ENCODE peak calls at places on chromosomes 5 and 9, in five cellular contexts. M, E, Q, X and U are unnamed samples.

GRCh38 chr5:107661038-107661649 is 9.6 kb downstream of the EFNA5 start:
- DNase-seq in E (no peak), X (no peak), M (no peak), Q (no peak), U (no peak)

GRCh38 chr5:151151793-151152192 is 5.8 kb downstream of the ANXA6 start:
- DNase-seq in M (no peak), Q (no peak), X (peak), E (peak), U (no peak)

GRCh38 chr5:171614511-171614910 is 171.1 kb upstream of the SMIM23 start:
- DNase-seq in X (no peak), M (no peak), E (no peak), Q (no peak), U (no peak)

GRCh38 chr9:99449726-99450125 is 227.6 kb downstream of the SEC61B start:
- DNase-seq in M (no peak), Q (no peak), X (no peak), E (no peak), U (no peak)

GRCh38 chr5:132471944-132472343 is 18.6 kb downstream of the IRF1 start:
- DNase-seq in M (no peak), E (no peak), Q (no peak), X (no peak), U (no peak)

GRCh38 chr5:38163636-38164237 is 94.6 kb upstream of the EGFLAM start:
- DNase-seq in E (no peak), M (peak), Q (no peak), X (no peak), U (no peak)

GRCh38 chr5:135400866-135401265 is 1.8 kb upstream of the MACROH2A1 start:
- DNase-seq in Q (no peak), E (no peak), X (no peak), M (peak), U (no peak)

GRCh38 chr5:167894631-167895472 is 396.6 kb upstream of the WWC1 start:
- DNase-seq in X (no peak), M (no peak), Q (no peak), E (no peak), U (no peak)

GRCh38 chr5:110625376-110625999 is 101.0 kb downstream of the TMEM232 start:
- DNase-seq in E (peak), Q (no peak), M (no peak), X (no peak), U (peak)